ENCODE peak calls at places on chromosomes 13 and 19, in six cellular contexts. One of them, this sample, is unnamed.

GRCh38 chr13:94335786-94336357 is 143.6 kb downstream of the DCT start:
- DNase-seq in coronary artery: no peak
- DNase-seq in A549: no peak
- DNase-seq in progenitor cell of endocrine pancreas: no peak
- DNase-seq in CD4-positive, alpha-beta T cell: no peak
- DNase-seq in astrocyte: no peak
- DNase-seq in this sample: no peak

GRCh38 chr19:15379996-15380647 is 535 bp upstream of the AKAP8 start:
- DNase-seq in coronary artery: no peak
- DNase-seq in A549: peak; percentile 35
- DNase-seq in astrocyte: peak; percentile 22
- DNase-seq in progenitor cell of endocrine pancreas: no peak
- DNase-seq in CD4-positive, alpha-beta T cell: no peak
- DNase-seq in this sample: peak; percentile 48

GRCh38 chr19:16751701-16752100 is 32.1 kb downstream of the NWD1 start:
- DNase-seq in CD4-positive, alpha-beta T cell: no peak
- DNase-seq in coronary artery: no peak
- DNase-seq in A549: no peak
- DNase-seq in astrocyte: no peak
- DNase-seq in progenitor cell of endocrine pancreas: no peak
- DNase-seq in this sample: no peak

GRCh38 chr19:31138077-31138476 is 211.2 kb downstream of the TSHZ3 start:
- DNase-seq in A549: no peak
- DNase-seq in CD4-positive, alpha-beta T cell: no peak
- DNase-seq in coronary artery: no peak
- DNase-seq in astrocyte: no peak
- DNase-seq in progenitor cell of endocrine pancreas: no peak
- DNase-seq in this sample: no peak

GRCh38 chr19:5695649-5696195 is 5.6 kb downstream of the RPL36 start:
- DNase-seq in astrocyte: no peak
- DNase-seq in A549: no peak
- DNase-seq in CD4-positive, alpha-beta T cell: no peak
- DNase-seq in progenitor cell of endocrine pancreas: no peak
- DNase-seq in coronary artery: peak; percentile 69
- DNase-seq in this sample: no peak

GRCh38 chr19:16566702-16567101 is 5.5 kb downstream of the SLC35E1 start:
- DNase-seq in coronary artery: no peak
- DNase-seq in A549: no peak
- DNase-seq in progenitor cell of endocrine pancreas: no peak
- DNase-seq in astrocyte: no peak
- DNase-seq in CD4-positive, alpha-beta T cell: no peak
- DNase-seq in this sample: no peak

GRCh38 chr13:110890279-110891150 is 24.4 kb downstream of the ANKRD10 start:
- DNase-seq in coronary artery: no peak
- DNase-seq in progenitor cell of endocrine pancreas: no peak
- DNase-seq in CD4-positive, alpha-beta T cell: no peak
- DNase-seq in astrocyte: no peak
- DNase-seq in A549: no peak
- DNase-seq in this sample: no peak

GRCh38 chr19:48149430-48149829 is 20.7 kb downstream of the LIG1 start:
- DNase-seq in A549: no peak
- DNase-seq in coronary artery: no peak
- DNase-seq in astrocyte: no peak
- DNase-seq in progenitor cell of endocrine pancreas: no peak
- DNase-seq in CD4-positive, alpha-beta T cell: no peak
- DNase-seq in this sample: no peak

GRCh38 chr13:34959489-34959888 is 17.4 kb downstream of the NBEA start:
- DNase-seq in A549: no peak
- DNase-seq in progenitor cell of endocrine pancreas: no peak
- DNase-seq in coronary artery: no peak
- DNase-seq in astrocyte: no peak
- DNase-seq in CD4-positive, alpha-beta T cell: no peak
- DNase-seq in this sample: no peak

GRCh38 chr13:108270442-108270841 is 924 bp downstream of the TNFSF13B start:
- DNase-seq in coronary artery: no peak
- DNase-seq in astrocyte: no peak
- DNase-seq in progenitor cell of endocrine pancreas: no peak
- DNase-seq in CD4-positive, alpha-beta T cell: no peak
- DNase-seq in A549: no peak
- DNase-seq in this sample: no peak

GRCh38 chr19:48351341-48351752 is 12.4 kb downstream of the TMEM143 start:
- DNase-seq in astrocyte: peak; percentile 5
- DNase-seq in progenitor cell of endocrine pancreas: peak; percentile 65
- DNase-seq in CD4-positive, alpha-beta T cell: peak; percentile 71
- DNase-seq in coronary artery: no peak
- DNase-seq in A549: peak; percentile 89
- DNase-seq in this sample: peak; percentile 85

GRCh38 chr13:101382086-101382485 is 34.2 kb downstream of the NALCN start:
- DNase-seq in progenitor cell of endocrine pancreas: no peak
- DNase-seq in coronary artery: no peak
- DNase-seq in astrocyte: no peak
- DNase-seq in CD4-positive, alpha-beta T cell: no peak
- DNase-seq in A549: no peak
- DNase-seq in this sample: no peak

GRCh38 chr19:37654525-37654832 is 786 bp downstream of the ZFP30 start:
- DNase-seq in coronary artery: no peak
- DNase-seq in A549: peak; percentile 49
- DNase-seq in CD4-positive, alpha-beta T cell: no peak
- DNase-seq in progenitor cell of endocrine pancreas: peak; percentile 21
- DNase-seq in astrocyte: peak; percentile 37
- DNase-seq in this sample: no peak

GRCh38 chr13:75566658-75567057 is 17.1 kb downstream of the UCHL3 start:
- DNase-seq in coronary artery: no peak
- DNase-seq in CD4-positive, alpha-beta T cell: no peak
- DNase-seq in astrocyte: peak; percentile 10
- DNase-seq in A549: peak; percentile 2
- DNase-seq in progenitor cell of endocrine pancreas: no peak
- DNase-seq in this sample: no peak

GRCh38 chr19:19445911-19446361 is 40.5 kb downstream of the GATAD2A start:
- DNase-seq in A549: no peak
- DNase-seq in astrocyte: peak; percentile 33
- DNase-seq in progenitor cell of endocrine pancreas: no peak
- DNase-seq in coronary artery: no peak
- DNase-seq in CD4-positive, alpha-beta T cell: no peak
- DNase-seq in this sample: no peak

GRCh38 chr19:38648789-38649304 is 1.4 kb downstream of the ACTN4 start:
- DNase-seq in astrocyte: no peak
- DNase-seq in progenitor cell of endocrine pancreas: no peak
- DNase-seq in coronary artery: no peak
- DNase-seq in A549: no peak
- DNase-seq in CD4-positive, alpha-beta T cell: no peak
- DNase-seq in this sample: no peak

GRCh38 chr13:27917121-27917947 is 2.5 kb upstream of the PDX1 start:
- DNase-seq in progenitor cell of endocrine pancreas: peak; percentile 52
- DNase-seq in coronary artery: no peak
- DNase-seq in astrocyte: no peak
- DNase-seq in A549: no peak
- DNase-seq in CD4-positive, alpha-beta T cell: no peak
- DNase-seq in this sample: no peak

GRCh38 chr19:32233091-32233490 is 112.3 kb upstream of the ZNF507 start:
- DNase-seq in coronary artery: no peak
- DNase-seq in A549: no peak
- DNase-seq in progenitor cell of endocrine pancreas: no peak
- DNase-seq in CD4-positive, alpha-beta T cell: no peak
- DNase-seq in astrocyte: no peak
- DNase-seq in this sample: no peak

GRCh38 chr19:55640577-55641375 is at the start of gene ZNF580:
- DNase-seq in progenitor cell of endocrine pancreas: peak; percentile 36
- DNase-seq in astrocyte: peak; percentile 86
- DNase-seq in coronary artery: peak; percentile 79
- DNase-seq in A549: peak; percentile 88
- DNase-seq in CD4-positive, alpha-beta T cell: no peak
- DNase-seq in this sample: peak; percentile 48

GRCh38 chr13:36421447-36421846 is 10.8 kb upstream of the CCNA1 start:
- DNase-seq in coronary artery: no peak
- DNase-seq in astrocyte: peak; percentile 51
- DNase-seq in CD4-positive, alpha-beta T cell: no peak
- DNase-seq in progenitor cell of endocrine pancreas: no peak
- DNase-seq in A549: no peak
- DNase-seq in this sample: no peak

DNA sequence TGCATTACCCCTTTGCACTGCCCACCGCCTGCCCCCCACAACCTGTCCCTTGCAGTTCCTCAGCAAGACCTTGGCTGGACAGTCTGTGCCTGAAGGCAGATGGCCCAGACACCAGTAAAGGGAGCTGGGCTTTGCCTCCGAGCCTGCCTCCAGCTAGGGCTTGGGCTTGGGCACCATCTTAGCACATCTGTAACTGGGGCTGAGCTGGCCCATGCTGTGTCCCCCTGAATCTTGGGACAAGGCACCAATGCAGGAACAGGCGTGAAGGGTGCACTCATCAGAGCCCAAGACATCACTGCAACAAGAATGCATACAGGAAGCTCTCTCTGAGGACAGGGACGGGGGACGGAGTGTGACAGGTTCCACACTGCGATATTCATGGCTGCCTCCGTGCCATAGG is 8.8 kb upstream of the CHST8 start:
- DNase-seq in coronary artery: peak; percentile 55
- DNase-seq in progenitor cell of endocrine pancreas: no peak
- DNase-seq in A549: no peak
- DNase-seq in CD4-positive, alpha-beta T cell: no peak
- DNase-seq in astrocyte: no peak
- DNase-seq in this sample: no peak
- TF ChIP-seq CTCF in coronary artery: no peak
- TF ChIP-seq CTCF in progenitor cell of endocrine pancreas: no peak
- TF ChIP-seq CTCF in A549: no peak
- TF ChIP-seq CTCF in CD4-positive, alpha-beta T cell: no peak
- TF ChIP-seq CTCF in astrocyte: no peak
- TF ChIP-seq CTCF in this sample: no peak

DNA sequence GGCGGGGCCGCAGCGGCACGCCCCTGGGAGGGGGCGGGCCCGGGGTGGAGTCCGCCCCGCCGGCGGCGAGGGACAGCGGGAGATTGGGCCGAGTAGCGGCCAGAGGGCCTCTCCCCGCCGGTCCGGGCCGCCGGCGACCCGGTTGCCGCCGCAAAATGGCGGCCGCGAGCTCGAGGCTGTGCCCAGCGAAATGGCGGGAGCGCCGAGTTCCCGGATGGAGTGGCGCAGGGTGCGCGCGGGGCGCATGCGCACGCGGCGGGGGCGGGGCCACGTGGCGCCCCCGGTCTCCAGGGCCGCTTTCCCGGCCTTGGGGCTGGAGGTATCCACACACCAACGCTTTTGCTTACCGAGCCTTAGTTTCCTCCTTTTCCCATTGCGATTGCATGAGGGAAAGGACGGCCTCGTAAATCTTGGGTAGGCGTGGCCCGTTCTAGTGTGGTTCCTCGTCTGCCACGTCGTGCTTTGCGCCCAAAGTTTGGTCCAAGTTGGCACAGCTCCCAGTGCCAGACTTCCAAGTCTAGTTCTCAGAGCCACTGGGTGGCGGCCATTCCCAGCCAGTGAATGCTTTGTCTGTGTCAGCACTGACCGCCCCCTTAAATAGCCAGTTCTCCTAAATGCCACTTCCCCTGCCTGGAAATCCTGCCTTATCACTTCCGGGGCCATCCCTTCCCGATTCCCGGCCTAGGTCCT is 491 bp downstream of the CIRBP start:
- DNase-seq in A549: peak; percentile 64
- DNase-seq in astrocyte: peak; percentile 82
- DNase-seq in progenitor cell of endocrine pancreas: peak; percentile 77
- DNase-seq in coronary artery: peak; percentile 94
- DNase-seq in CD4-positive, alpha-beta T cell: peak; percentile 84
- DNase-seq in this sample: peak; percentile 82
- TF ChIP-seq CTCF in A549: no peak
- TF ChIP-seq CTCF in astrocyte: no peak
- TF ChIP-seq CTCF in progenitor cell of endocrine pancreas: no peak
- TF ChIP-seq CTCF in coronary artery: no peak
- TF ChIP-seq CTCF in CD4-positive, alpha-beta T cell: no peak
- TF ChIP-seq CTCF in this sample: no peak

GRCh38 chr19:50226536-50226935 is 23.1 kb downstream of the MYH14 start:
- DNase-seq in coronary artery: no peak
- DNase-seq in CD4-positive, alpha-beta T cell: no peak
- DNase-seq in progenitor cell of endocrine pancreas: no peak
- DNase-seq in astrocyte: no peak
- DNase-seq in A549: no peak
- DNase-seq in this sample: no peak

GRCh38 chr19:50233308-50233910 is 30.0 kb downstream of the MYH14 start:
- DNase-seq in coronary artery: no peak
- DNase-seq in progenitor cell of endocrine pancreas: no peak
- DNase-seq in astrocyte: no peak
- DNase-seq in CD4-positive, alpha-beta T cell: no peak
- DNase-seq in A549: no peak
- DNase-seq in this sample: no peak

GRCh38 chr19:50231821-50232220 is 28.4 kb downstream of the MYH14 start:
- DNase-seq in coronary artery: no peak
- DNase-seq in astrocyte: no peak
- DNase-seq in progenitor cell of endocrine pancreas: no peak
- DNase-seq in A549: no peak
- DNase-seq in CD4-positive, alpha-beta T cell: no peak
- DNase-seq in this sample: no peak

GRCh38 chr19:50232600-50232999 is 29.2 kb downstream of the MYH14 start:
- DNase-seq in coronary artery: no peak
- DNase-seq in progenitor cell of endocrine pancreas: no peak
- DNase-seq in A549: no peak
- DNase-seq in astrocyte: no peak
- DNase-seq in CD4-positive, alpha-beta T cell: no peak
- DNase-seq in this sample: no peak

DNA sequence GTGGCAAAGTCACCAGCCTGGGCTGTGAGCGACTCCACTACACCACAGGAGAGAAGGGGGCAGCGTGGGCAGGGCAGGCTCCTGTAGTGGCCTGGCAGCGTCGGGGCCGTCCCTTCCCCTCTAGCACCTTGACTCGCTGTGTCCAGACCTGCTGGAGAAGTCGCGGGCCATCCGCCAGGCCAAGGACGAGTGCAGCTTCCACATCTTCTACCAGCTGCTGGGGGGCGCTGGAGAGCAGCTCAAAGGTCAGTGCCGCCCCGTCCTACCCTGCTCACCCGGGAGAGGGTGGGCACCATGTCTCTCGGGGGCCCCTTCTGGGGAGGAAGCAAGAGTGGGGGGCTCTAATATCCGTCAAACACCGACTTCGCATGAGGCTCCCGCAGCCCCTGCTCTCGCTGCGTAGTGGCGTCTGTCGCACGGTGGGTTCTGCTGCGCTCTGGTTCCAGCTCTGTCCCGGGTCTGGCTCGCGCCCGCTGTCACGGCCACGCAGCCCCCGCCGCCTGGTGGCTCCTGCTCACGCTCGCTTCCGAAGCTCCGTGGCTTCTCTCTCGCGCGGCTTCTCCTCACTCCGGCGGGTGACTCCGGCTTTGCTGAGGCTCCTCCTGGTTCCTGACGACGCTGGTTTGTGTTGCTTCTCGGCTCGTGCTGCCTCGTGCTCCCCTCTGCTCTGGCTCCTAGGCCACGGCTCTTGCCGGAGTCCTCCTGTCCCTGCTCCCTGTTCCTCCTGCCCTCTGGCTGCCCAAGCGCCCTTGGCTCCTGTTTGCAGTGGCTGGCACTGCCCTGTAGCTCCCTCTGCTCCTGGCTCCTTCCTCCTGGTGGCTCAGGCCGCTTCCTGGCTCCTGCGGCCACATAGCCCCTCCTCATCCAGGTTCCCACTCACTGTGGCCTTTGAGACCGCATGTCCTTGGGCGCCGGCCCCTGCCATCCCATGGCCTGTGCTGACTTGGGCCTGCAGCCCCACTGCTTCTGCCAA is 27.2 kb downstream of the MYH14 start:
- DNase-seq in progenitor cell of endocrine pancreas: no peak
- DNase-seq in A549: no peak
- DNase-seq in coronary artery: no peak
- DNase-seq in CD4-positive, alpha-beta T cell: no peak
- DNase-seq in astrocyte: no peak
- DNase-seq in this sample: no peak
- TF ChIP-seq CTCF in progenitor cell of endocrine pancreas: peak; percentile 40
- TF ChIP-seq CTCF in A549: no peak
- TF ChIP-seq CTCF in coronary artery: no peak
- TF ChIP-seq CTCF in CD4-positive, alpha-beta T cell: no peak
- TF ChIP-seq CTCF in astrocyte: no peak
- TF ChIP-seq CTCF in this sample: peak; percentile 23

GRCh38 chr13:48078251-48078656 is 16.6 kb downstream of the MED4 start:
- DNase-seq in CD4-positive, alpha-beta T cell: no peak
- DNase-seq in coronary artery: no peak
- DNase-seq in A549: peak; percentile 21
- DNase-seq in progenitor cell of endocrine pancreas: no peak
- DNase-seq in astrocyte: no peak
- DNase-seq in this sample: no peak
- TF ChIP-seq CTCF in CD4-positive, alpha-beta T cell: no peak
- TF ChIP-seq CTCF in coronary artery: no peak
- TF ChIP-seq CTCF in A549: no peak
- TF ChIP-seq CTCF in progenitor cell of endocrine pancreas: peak; percentile 18
- TF ChIP-seq CTCF in astrocyte: no peak
- TF ChIP-seq CTCF in this sample: no peak